ENCODE peak calls at places on chromosome X, in nine cellular contexts. U is HCT116, X is Panc1, B is breast epithelium, M is spleen, L is HepG2, Z is transverse colon, N is sigmoid colon, S is GM23338. E is an unnamed sample.

GRCh38 chrX:10177620-10178019 is 20.8 kb downstream of the CLCN4 start:
- DNase-seq in N (no peak), B (no peak), S (no peak), X (no peak), U (no peak), M (no peak), L (no peak), Z (no peak), E (no peak)

GRCh38 chrX:79138658-79139241 is 5.7 kb upstream of the GPR174 start:
- DNase-seq in M (no peak), B (no peak), Z (peak; percentile 30), N (no peak), S (no peak), U (no peak), X (no peak), L (no peak), E (no peak)

GRCh38 chrX:153687121-153688039 is at the start of gene SLC6A8:
- DNase-seq in B (peak; percentile 72), M (no peak), Z (peak; percentile 71), U (peak; percentile 27), L (peak; percentile 31), X (no peak), S (peak; percentile 60), N (peak; percentile 91), E (no peak)

GRCh38 chrX:10759400-10759799 is 139.0 kb upstream of the MID1 start:
- DNase-seq in L (no peak), S (peak; percentile 56), M (no peak), U (no peak), X (no peak), B (no peak), Z (no peak), N (no peak), E (no peak)

GRCh38 chrX:9775930-9776329 is 10.3 kb upstream of the GPR143 start:
- DNase-seq in X (no peak), B (no peak), Z (no peak), M (no peak), N (no peak), L (no peak), S (no peak), U (no peak), E (no peak)

GRCh38 chrX:110407910-110408545 is 49.4 kb downstream of the RTL9 start:
- DNase-seq in U (peak; percentile 39), S (peak; percentile 80), B (no peak), L (peak; percentile 37), N (no peak), X (peak; percentile 43), Z (peak; percentile 28), M (no peak), E (no peak)

GRCh38 chrX:16207631-16208030 is 40.4 kb downstream of the MAGEB17 start:
- DNase-seq in B (no peak), X (no peak), U (no peak), N (no peak), M (no peak), Z (no peak), L (no peak), S (no peak), E (no peak)

GRCh38 chrX:22116585-22117546 is 84.7 kb downstream of the PHEX start:
- DNase-seq in U (no peak), L (no peak), Z (no peak), N (no peak), M (no peak), B (no peak), S (no peak), X (no peak), E (no peak)

GRCh38 chrX:110600745-110601310 is 194.8 kb downstream of the CHRDL1 start:
- DNase-seq in Z (no peak), U (no peak), M (no peak), S (no peak), X (no peak), N (no peak), B (no peak), L (no peak), E (no peak)

GRCh38 chrX:132631579-132632232 is 142.9 kb upstream of the MBNL3 start:
- DNase-seq in S (peak; percentile 39), B (no peak), N (no peak), M (no peak), Z (no peak), X (peak; percentile 30), L (peak; percentile 31), U (no peak), E (no peak)

GRCh38 chrX:320126-320783 is 1.7 kb upstream of the GTPBP6 start:
- DNase-seq in N (peak; percentile 76), X (no peak), Z (peak; percentile 26), U (no peak), B (peak; percentile 49), S (peak; percentile 51), M (peak; percentile 87), L (no peak), E (peak; percentile 74)

GRCh38 chrX:33725556-33726232 is 406.4 kb downstream of the FAM47A start:
- DNase-seq in N (peak; percentile 71), U (no peak), B (peak; percentile 48), Z (no peak), X (no peak), M (no peak), S (peak; percentile 62), L (no peak), E (no peak)

GRCh38 chrX:153723351-153724251 is 586 bp downstream of the BCAP31 start:
- DNase-seq in M (peak; percentile 90), X (no peak), N (no peak), B (no peak), U (no peak), S (peak; percentile 56), Z (peak; percentile 55), L (peak; percentile 59), E (no peak)

GRCh38 chrX:30888526-30889146 is 418 bp downstream of the TAB3 start:
- DNase-seq in X (no peak), L (no peak), B (no peak), M (no peak), U (no peak), N (peak; percentile 65), S (peak; percentile 29), Z (peak; percentile 14), E (peak; percentile 63)

GRCh38 chrX:94655180-94655579 is 981.2 kb downstream of the FAM133A start:
- DNase-seq in X (no peak), N (no peak), U (no peak), M (no peak), B (no peak), Z (no peak), L (no peak), S (no peak), E (no peak)

GRCh38 chrX:69280956-69281355 is 115.7 kb upstream of the PJA1 start:
- DNase-seq in B (no peak), X (no peak), L (no peak), N (no peak), U (no peak), M (no peak), S (no peak), Z (no peak), E (no peak)
- TF ChIP-seq POLR2AphosphoS5 in B (no peak), X (no peak), L (no peak), N (no peak), U (no peak), M (no peak), S (no peak), Z (peak; percentile 20), E (no peak)

GRCh38 chrX:55593756-55594257 is 29.4 kb upstream of the FOXR2 start:
- DNase-seq in U (no peak), B (no peak), S (no peak), Z (no peak), L (no peak), X (no peak), M (peak; percentile 33), N (no peak), E (no peak)
- H3K4me3 ChIP-seq in U (no peak overlapping the region), B (no peak overlapping the region), S (no peak overlapping the region), Z (no peak overlapping the region), L (no peak overlapping the region), X (peak overlapping the region; percentile 19), M (no peak overlapping the region), N (no peak overlapping the region), E (no peak overlapping the region)

GRCh38 chrX:46715521-46715920 is 43.4 kb downstream of the SLC9A7 start:
- DNase-seq in U (no peak), S (no peak), B (no peak), Z (no peak), L (no peak), X (no peak), N (no peak), M (no peak), E (no peak)
- H3K4me1 ChIP-seq in U (peaks cover 5% of the 10 kb centered on the region), S (peaks cover 8% of the 10 kb centered on the region), B (no peaks in the 10 kb centered on the region), Z (no peaks in the 10 kb centered on the region), L (no peaks in the 10 kb centered on the region), X (peaks cover 13% of the 10 kb centered on the region), N (no peaks in the 10 kb centered on the region), M (no peaks in the 10 kb centered on the region), E (no peaks in the 10 kb centered on the region)

GRCh38 chrX:155054255-155054654 is 16.7 kb downstream of the CMC4 start:
- DNase-seq in M (no peak), U (no peak), L (no peak), S (no peak), B (no peak), N (no peak), X (no peak), Z (no peak), E (no peak)

GRCh38 chrX:155056471-155056870 is 14.5 kb downstream of the CMC4 start:
- DNase-seq in X (no peak), U (no peak), N (no peak), M (no peak), S (no peak), L (no peak), Z (no peak), B (no peak), E (no peak)

GRCh38 chrX:155053656-155054055 is 17.3 kb downstream of the CMC4 start:
- DNase-seq in B (no peak), M (no peak), U (no peak), L (no peak), S (no peak), X (no peak), Z (no peak), N (no peak), E (no peak)

GRCh38 chrX:155055494-155055893 is 15.4 kb downstream of the CMC4 start:
- DNase-seq in X (no peak), S (no peak), Z (no peak), B (no peak), N (no peak), M (no peak), U (no peak), L (no peak), E (no peak)

DNA sequence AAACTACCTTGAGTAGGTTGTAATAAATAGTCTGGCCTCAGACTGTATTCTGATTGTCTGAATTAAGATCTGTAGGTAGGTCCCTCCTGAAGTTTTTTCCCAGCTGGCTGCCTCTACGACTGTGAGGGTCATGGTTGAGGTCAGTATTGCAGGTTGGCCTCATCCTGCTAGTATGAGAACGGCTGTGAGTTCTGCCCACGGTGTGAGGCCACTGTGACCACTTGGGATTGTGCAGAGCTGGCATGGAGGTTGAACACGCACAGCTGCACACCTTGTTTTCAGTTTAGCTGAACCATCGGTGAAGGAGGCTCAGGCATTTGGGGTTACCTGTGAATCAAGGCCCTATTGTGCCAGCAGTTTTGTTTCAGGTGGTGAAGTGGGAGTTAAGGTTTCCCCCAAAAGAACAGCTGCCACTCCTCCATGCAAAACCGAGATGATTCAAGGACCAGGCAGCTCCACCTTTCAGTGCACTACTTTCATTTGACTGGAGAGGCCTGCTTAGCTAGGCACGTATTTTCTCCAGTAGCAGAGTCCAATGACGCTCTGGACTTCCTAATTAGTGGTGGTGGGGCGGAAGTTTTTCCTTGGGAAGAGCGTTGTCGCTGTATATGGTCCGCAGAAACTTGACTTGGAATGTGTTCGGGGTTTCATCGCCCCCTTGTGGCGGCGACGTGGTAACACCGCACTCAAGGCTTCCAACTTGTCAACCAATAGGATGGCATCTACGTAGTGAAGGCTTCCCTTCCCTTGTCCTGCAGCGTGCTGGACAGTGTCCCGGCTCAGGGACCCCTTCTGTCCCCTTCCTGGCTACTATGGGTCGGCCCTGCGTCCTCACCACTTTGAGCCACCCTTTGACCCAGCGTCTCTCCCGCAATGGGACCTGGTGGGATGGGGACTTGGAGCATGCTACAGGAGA is 13.8 kb downstream of the CMC4 start:
- DNase-seq in M (peak; percentile 85), S (peak; percentile 76), B (peak; percentile 54), X (no peak), U (peak; percentile 51), N (peak; percentile 81), Z (peak; percentile 73), L (peak; percentile 43), E (no peak)
- TF ChIP-seq POLR2AphosphoS5 in M (peak; percentile 51), S (no peak), B (peak; percentile 20), X (no peak), U (no peak), N (no peak), Z (peak; percentile 28), L (no peak), E (no peak)